ENCODE peak calls at places on chromosomes 13 and 19, in ten cellular contexts. L, P, S, V, R, M, I, E, U and G are unnamed samples.

GRCh38 chr19:50551713-50552187 is 16.5 kb downstream of the LRRC4B start:
- DNase-seq in L (no peak), P (no peak), S (no peak), V (no peak), R (no peak), M (no peak), I (peak; percentile 71), E (peak; percentile 18), U (no peak), G (no peak)

GRCh38 chr13:97429681-97430081 is 4.3 kb upstream of the RAP2A start:
- DNase-seq in L (no peak), P (no peak), S (no peak), V (no peak), R (peak; percentile 67), M (no peak), I (peak; percentile 62), E (peak; percentile 88), U (no peak), G (no peak)

GRCh38 chr13:113919761-113920160 is 54.1 kb downstream of the C13orf46 start:
- DNase-seq in L (no peak), P (no peak), S (no peak), V (no peak), R (no peak), M (no peak), I (no peak), E (no peak), U (no peak), G (no peak)

GRCh38 chr19:6678690-6679109 is 8.7 kb upstream of the TNFSF14 start:
- DNase-seq in L (no peak), P (no peak), S (no peak), V (no peak), R (peak; percentile 43), M (no peak), I (no peak), E (peak; percentile 78), U (no peak), G (no peak)

GRCh38 chr13:107079423-107080099 is 511.6 kb upstream of the ARGLU1 start:
- DNase-seq in L (no peak), P (no peak), S (no peak), V (no peak), R (no peak), M (no peak), I (no peak), E (no peak), U (no peak), G (no peak)

GRCh38 chr13:33446821-33447481 is 161.4 kb upstream of the STARD13 start:
- DNase-seq in L (no peak), P (no peak), S (no peak), V (no peak), R (no peak), M (no peak), I (no peak), E (no peak), U (peak; percentile 14), G (no peak)

GRCh38 chr19:53580871-53581835 is 43.2 kb downstream of the ZNF331 start:
- DNase-seq in L (no peak), P (no peak), S (no peak), V (no peak), R (no peak), M (no peak), I (no peak), E (no peak), U (no peak), G (no peak)

GRCh38 chr13:21529102-21529893 is 70.2 kb upstream of the ZDHHC20 start:
- DNase-seq in L (peak; percentile 12), P (no peak), S (no peak), V (no peak), R (no peak), M (no peak), I (no peak), E (no peak), U (no peak), G (no peak)

GRCh38 chr13:74092711-74093110 is 41.5 kb downstream of the KLF12 start:
- DNase-seq in L (no peak), P (no peak), S (no peak), V (no peak), R (no peak), M (no peak), I (no peak), E (no peak), U (no peak), G (no peak)

GRCh38 chr13:108304170-108305068 is 34.9 kb downstream of the TNFSF13B start:
- DNase-seq in L (no peak), P (no peak), S (no peak), V (no peak), R (no peak), M (no peak), I (no peak), E (no peak), U (no peak), G (no peak)

GRCh38 chr19:9792191-9793050 is 23.9 kb upstream of the ZNF846 start:
- DNase-seq in L (peak; percentile 94), P (peak; percentile 98), S (peak; percentile 84), V (peak; percentile 97), R (peak; percentile 91), M (peak; percentile 94), I (peak; percentile 85), E (peak; percentile 98), U (peak; percentile 85), G (peak; percentile 98)

GRCh38 chr19:2529473-2529918 is 53.6 kb downstream of the GADD45B start:
- DNase-seq in L (no peak), P (no peak), S (no peak), V (no peak), R (peak; percentile 83), M (peak; percentile 50), I (no peak), E (peak; percentile 97), U (peak; percentile 88), G (peak; percentile 15)

GRCh38 chr13:113864303-113864890 is 521 bp upstream of the GAS6 start:
- DNase-seq in L (no peak), P (no peak), S (no peak), V (peak; percentile 60), R (no peak), M (no peak), I (no peak), E (peak; percentile 53), U (peak; percentile 41), G (peak; percentile 57)

GRCh38 chr19:42634409-42635232 is 39.9 kb upstream of the CEACAM8 start:
- DNase-seq in L (peak; percentile 50), P (peak; percentile 40), S (no peak), V (no peak), R (peak; percentile 6), M (no peak), I (no peak), E (peak; percentile 68), U (peak; percentile 37), G (no peak)

GRCh38 chr19:23118400-23118799 is 1.6 kb downstream of the ZNF730 start:
- DNase-seq in L (peak; percentile 15), P (no peak), S (no peak), V (no peak), R (no peak), M (no peak), I (no peak), E (no peak), U (no peak), G (no peak)

GRCh38 chr19:23116802-23117571 is at the start of gene ZNF730:
- DNase-seq in L (peak; percentile 81), P (peak; percentile 38), S (peak; percentile 69), V (peak; percentile 66), R (peak; percentile 83), M (peak; percentile 72), I (peak; percentile 19), E (peak; percentile 78), U (peak; percentile 1), G (no peak)
- H3K27ac ChIP-seq in L (peak within 1 kb of the TSS; percentile 96), P (no peak within 1 kb of the TSS), S (peak within 1 kb of the TSS; percentile 70), V (no peak within 1 kb of the TSS), R (peak within 1 kb of the TSS; percentile 82), M (no peak within 1 kb of the TSS), I (no peak within 1 kb of the TSS), E (peak within 1 kb of the TSS; percentile 79), U (no peak within 1 kb of the TSS), G (no peak within 1 kb of the TSS)

DNA sequence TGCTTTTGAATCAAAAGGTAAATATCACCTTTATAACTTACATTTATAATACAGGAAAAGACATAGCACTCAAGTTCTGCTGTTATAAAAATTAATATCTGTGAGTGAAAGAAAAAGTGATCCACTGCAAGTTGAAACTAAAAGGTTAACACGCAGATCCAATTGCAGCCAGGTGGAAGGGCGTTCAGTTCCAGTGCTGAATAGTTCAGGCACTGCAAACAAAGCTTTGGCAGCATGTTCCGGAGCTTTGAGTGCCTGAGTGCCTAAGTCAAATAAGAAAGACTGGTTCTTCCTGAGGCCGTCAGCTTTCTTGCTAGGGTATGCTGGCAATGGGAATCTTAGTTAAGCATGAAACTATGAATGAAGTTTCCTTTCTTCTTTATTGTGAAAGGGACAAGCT is 200.3 kb downstream of the LMO7 start:
- DNase-seq in L (no peak), P (no peak), S (no peak), V (no peak), R (no peak), M (no peak), I (no peak), E (no peak), U (no peak), G (no peak)
- H3K27ac ChIP-seq in L (no peak overlapping the region), P (no peak overlapping the region), S (no peak overlapping the region), V (no peak overlapping the region), R (no peak overlapping the region), M (no peak overlapping the region), I (no peak overlapping the region), E (no peak overlapping the region), U (no peak overlapping the region), G (no peak overlapping the region)

GRCh38 chr13:28325022-28325421 is 169.9 kb downstream of the FLT1 start:
- DNase-seq in L (no peak), P (no peak), S (no peak), V (no peak), R (no peak), M (no peak), I (no peak), E (peak; percentile 26), U (no peak), G (no peak)
- H3K27ac ChIP-seq in L (no peak overlapping the region), P (no peak overlapping the region), S (no peak overlapping the region), V (no peak overlapping the region), R (no peak overlapping the region), M (no peak overlapping the region), I (no peak overlapping the region), E (no peak overlapping the region), U (no peak overlapping the region), G (no peak overlapping the region)

GRCh38 chr13:109790071-109790470 is 3.7 kb upstream of the IRS2 start:
- DNase-seq in L (no peak), P (no peak), S (no peak), V (no peak), R (no peak), M (no peak), I (no peak), E (peak; percentile 60), U (no peak), G (no peak)

GRCh38 chr13:109787135-109787954 is 962 bp upstream of the IRS2 start:
- DNase-seq in L (no peak), P (peak; percentile 53), S (no peak), V (no peak), R (peak; percentile 48), M (peak; percentile 84), I (peak; percentile 39), E (peak; percentile 72), U (no peak), G (peak; percentile 83)

GRCh38 chr13:109786457-109787134 is at the start of gene IRS2:
- DNase-seq in L (no peak), P (peak; percentile 96), S (peak; percentile 66), V (peak; percentile 97), R (peak; percentile 91), M (peak; percentile 97), I (peak; percentile 92), E (peak; percentile 98), U (peak; percentile 88), G (peak; percentile 96)

GRCh38 chr13:109789262-109789661 is 2.9 kb upstream of the IRS2 start:
- DNase-seq in L (no peak), P (peak; percentile 47), S (no peak), V (no peak), R (no peak), M (no peak), I (no peak), E (no peak), U (no peak), G (no peak)

GRCh38 chr13:109788372-109789195 is 2.2 kb upstream of the IRS2 start:
- DNase-seq in L (no peak), P (no peak), S (no peak), V (no peak), R (no peak), M (no peak), I (no peak), E (no peak), U (no peak), G (no peak)
- H3K27ac ChIP-seq in L (peak overlapping the region; percentile 76), P (peak overlapping the region; percentile 37), S (no peak overlapping the region), V (peak overlapping the region; percentile 98), R (no peak overlapping the region), M (no peak overlapping the region), I (no peak overlapping the region), E (no peak overlapping the region), U (no peak overlapping the region), G (peak overlapping the region; percentile 74)